ENCODE peak calls at places on chromosomes 6 and 20, in four cellular contexts. E is IMR-90, X is neuronal stem cell, K is H9. A is an unnamed sample. For H3K4me1, the result is how much of the 10 kb centered on the place peaks cover.

GRCh38 chr6:33815854-33816253 is 12.1 kb upstream of the MLN start:
- DNase-seq in E (no peak), X (peak), K (peak), A (peak)

GRCh38 chr6:50818673-50819072 is at the start of gene TFAP2B:
- DNase-seq in E (no peak), X (no peak), K (no peak), A (no peak)

GRCh38 chr6:11424395-11425050 is 113.0 kb upstream of the TMEM170B start:
- DNase-seq in E (no peak), X (no peak), K (no peak), A (no peak)

GRCh38 chr6:159688977-159689376 is 4.1 kb downstream of the SOD2 start:
- DNase-seq in E (no peak), X (no peak), K (no peak), A (peak)

GRCh38 chr20:16615199-16615598 is 42.0 kb upstream of the KIF16B start:
- DNase-seq in E (peak), X (no peak), K (no peak), A (peak)

GRCh38 chr20:55667024-55667423 is 338.3 kb downstream of the CBLN4 start:
- DNase-seq in E (no peak), X (no peak), K (no peak), A (no peak)

GRCh38 chr20:44356353-44356723 is 839 bp downstream of the HNF4A start:
- DNase-seq in E (no peak), X (no peak), K (no peak), A (no peak)

GRCh38 chr6:28207244-28208179 is 17.6 kb upstream of the ZSCAN9 start:
- DNase-seq in E (peak), X (peak), K (peak), A (peak)

GRCh38 chr6:10763006-10763405 is 15.4 kb downstream of the TMEM14B start:
- DNase-seq in E (peak), X (no peak), K (no peak), A (peak)

GRCh38 chr6:79065232-79065631 is 12.8 kb downstream of the PHIP start:
- DNase-seq in E (no peak), X (no peak), K (no peak), A (no peak)

GRCh38 chr20:13777171-13777601 is 7.5 kb downstream of the ESF1 start:
- DNase-seq in E (peak), X (no peak), K (no peak), A (peak)

GRCh38 chr6:170106906-170107525 is 183.9 kb downstream of the DLL1 start:
- DNase-seq in E (no peak), X (no peak), K (no peak), A (no peak)

GRCh38 chr20:47782920-47783552 is 2.2 kb downstream of the SULF2 start:
- DNase-seq in E (no peak), X (no peak), K (no peak), A (no peak)

GRCh38 chr20:48295445-48295903 is 510.2 kb upstream of the SULF2 start:
- DNase-seq in E (peak), X (peak), K (peak), A (peak)

GRCh38 chr20:24978493-24978892 is 14.1 kb downstream of the APMAP start:
- DNase-seq in E (no peak), X (no peak), K (peak), A (no peak)

GRCh38 chr6:121210943-121211342 is 123.3 kb downstream of the TBC1D32 start:
- DNase-seq in E (no peak), X (no peak), K (no peak), A (no peak)

GRCh38 chr20:32742322-32743236 is 688 bp downstream of the COMMD7 start:
- DNase-seq in E (no peak), X (no peak), K (no peak), A (no peak)

GRCh38 chr20:19995220-19995863 is 21.8 kb upstream of the NAA20 start:
- DNase-seq in E (peak), X (no peak), K (no peak), A (peak)

GRCh38 chr20:3751664-3752385 is 15.7 kb downstream of the ADISSP start:
- DNase-seq in E (no peak), X (no peak), K (peak), A (peak)

GRCh38 chr20:44837949-44838348 is 27.6 kb upstream of the RIMS4 start:
- DNase-seq in E (no peak), X (no peak), K (no peak), A (no peak)

DNA sequence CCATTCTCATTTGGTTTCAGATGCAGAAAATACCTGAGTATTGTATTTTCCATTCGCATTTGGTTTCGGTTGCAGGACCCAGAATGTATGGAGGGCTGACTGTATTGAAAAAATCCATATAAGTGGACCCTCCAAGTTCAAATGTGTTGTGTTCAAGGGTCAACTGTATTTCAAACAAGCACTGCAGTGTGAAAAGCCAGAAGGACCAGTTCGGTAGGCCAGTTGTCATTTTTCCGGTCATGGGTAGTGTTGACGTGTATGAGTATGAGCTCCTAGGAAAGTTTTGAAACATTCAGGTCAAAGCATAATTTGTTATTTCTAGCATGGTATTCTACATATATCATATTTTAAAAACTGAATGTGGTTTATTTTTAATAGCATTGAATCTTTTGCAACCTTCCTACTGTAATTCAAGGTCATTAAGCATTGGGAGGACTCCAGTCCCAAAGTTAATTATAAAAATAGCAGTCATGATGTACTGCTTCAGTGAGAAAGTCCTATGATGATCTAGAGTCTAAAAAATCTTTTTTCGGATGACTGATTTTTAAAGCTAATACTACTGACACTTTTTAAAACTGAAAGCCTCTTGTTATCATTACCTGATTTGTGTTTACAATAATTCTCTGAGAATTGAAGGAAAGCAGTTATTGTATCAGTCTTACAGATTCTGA is 18.9 kb downstream of the NHSL1 start:
- DNase-seq in E (no peak), X (no peak), K (no peak), A (no peak)
- H2BK15ac ChIP-seq in E (no peak), X (no peak), K (no peak), A (no peak)

DNA sequence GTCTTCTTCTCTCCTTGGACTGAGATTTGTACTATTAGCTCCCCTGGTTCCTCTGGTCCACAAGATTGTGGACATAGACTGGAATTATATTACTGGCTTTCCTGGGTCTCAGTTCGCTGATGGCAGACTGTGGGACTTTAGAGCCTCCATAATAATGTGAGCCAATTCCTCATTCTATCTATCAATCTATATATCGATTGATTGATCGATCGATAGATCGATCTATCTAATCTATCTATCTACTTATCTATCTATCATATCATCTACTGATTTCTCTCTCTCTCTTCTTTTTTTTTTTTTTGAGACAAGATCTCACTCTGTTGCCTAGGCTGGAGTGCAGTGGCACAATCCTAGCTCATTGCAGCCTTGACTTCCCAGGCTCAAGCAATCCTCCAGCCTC is 51.5 kb upstream of the DDR1 start:
- DNase-seq in E (no peak), X (no peak), K (no peak), A (no peak)
- H3K4me1 ChIP-seq in E (under half), X (under half), K (under half), A (under half)

GRCh38 chr6:6700421-6700820 is 111.9 kb downstream of the LY86 start:
- DNase-seq in E (no peak), X (no peak), K (no peak), A (no peak)
- H3K9ac ChIP-seq in E (no peak), X (no peak), K (no peak), A (peak)

GRCh38 chr20:53865905-53866786 is 204.2 kb downstream of the BCAS1 start:
- DNase-seq in E (peak), X (peak), K (peak), A (peak)
- H2BK15ac ChIP-seq in E (peak), X (no peak), K (no peak), A (no peak)

GRCh38 chr6:15267221-15267620 is 21.4 kb downstream of the JARID2 start:
- DNase-seq in E (no peak), X (no peak), K (no peak), A (no peak)
- H3K4me1 ChIP-seq in E (under half), X (half or more), K (under half), A (under half)

DNA sequence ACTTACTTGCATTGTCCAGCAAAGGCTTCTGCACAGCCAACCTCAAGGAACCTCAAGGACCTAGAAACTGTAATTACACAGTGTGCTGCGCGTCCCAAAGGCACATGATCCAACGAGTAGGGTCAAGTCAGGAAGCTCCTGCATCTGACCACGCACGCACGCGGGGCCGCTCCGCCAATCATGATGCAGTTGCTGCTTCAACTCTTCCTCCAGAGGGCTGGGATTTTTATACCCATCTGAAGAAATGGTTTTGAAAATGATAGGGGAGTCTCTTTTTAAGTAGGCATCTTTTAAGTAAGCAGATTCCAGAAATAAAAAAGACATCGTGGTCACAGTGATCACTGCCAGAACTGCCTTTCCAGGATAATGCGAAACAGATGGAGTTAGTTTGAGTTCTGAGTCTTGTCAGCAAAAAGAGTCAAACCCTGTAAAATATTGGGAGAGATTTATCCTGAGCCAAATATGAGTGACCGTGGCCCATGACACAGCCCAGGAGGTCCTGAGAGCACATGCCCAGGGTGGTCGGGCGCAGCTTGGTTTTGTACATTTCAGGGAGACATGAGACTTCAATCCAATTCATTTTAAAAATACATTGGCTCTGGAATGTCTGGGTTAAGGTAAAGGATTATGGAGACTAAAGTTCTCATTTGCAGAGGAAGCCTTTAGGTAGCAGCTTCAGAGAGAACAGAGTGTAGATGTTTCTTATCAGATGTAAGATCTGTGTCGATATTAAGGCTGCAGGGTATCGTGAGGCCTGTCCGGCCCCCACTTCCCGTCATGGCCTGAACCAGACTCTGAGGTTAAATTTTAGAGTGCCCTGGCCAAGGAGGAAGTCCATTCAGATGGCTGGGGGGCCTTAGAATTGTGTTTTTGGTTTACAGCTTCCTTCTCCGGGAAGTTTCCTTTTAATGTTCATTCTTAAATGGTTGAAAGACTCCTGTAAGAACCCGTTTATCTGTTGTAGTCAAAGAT is 34.2 kb downstream of the KIF25 start:
- DNase-seq in E (peak), X (no peak), K (no peak), A (no peak)
- H3K9ac ChIP-seq in E (peak), X (no peak), K (no peak), A (peak)

GRCh38 chr20:64230461-64231145 is 24.9 kb upstream of the PCMTD2 start:
- DNase-seq in E (no peak), X (no peak), K (no peak), A (no peak)
- H2BK15ac ChIP-seq in E (no peak), X (no peak), K (no peak), A (no peak)

GRCh38 chr20:10652660-10653191 is 21.1 kb downstream of the JAG1 start:
- DNase-seq in E (peak), X (no peak), K (no peak), A (peak)
- H3K4me1 ChIP-seq in E (under half), X (half or more), K (under half), A (under half)

DNA sequence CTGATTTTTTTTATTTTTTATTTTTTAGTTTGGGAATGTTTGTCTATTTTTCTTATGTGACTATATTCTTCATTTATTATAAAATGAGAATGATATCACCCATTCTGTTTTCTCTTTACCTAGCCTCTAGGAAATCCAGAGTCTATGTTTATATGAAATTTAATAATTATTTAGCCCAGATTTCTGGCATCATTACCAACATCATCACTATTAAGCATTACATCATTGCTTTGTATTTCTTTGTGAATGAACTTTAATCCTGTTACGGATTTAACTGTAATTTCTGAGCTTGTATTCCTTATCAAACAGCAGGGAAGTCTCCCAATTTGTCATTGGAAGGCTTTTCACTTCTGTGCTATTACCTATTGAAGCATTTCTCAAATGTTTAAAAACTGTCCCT is 72.7 kb upstream of the NOX3 start:
- DNase-seq in E (no peak), X (no peak), K (no peak), A (peak)
- H3K9ac ChIP-seq in E (no peak), X (no peak), K (no peak), A (peak)

A was measured in mesenchymal stem cell.